ENCODE peak calls at places on chromosomes 1 and 21, in ten cellular contexts. S is A549; U is astrocyte of the cerebellum; B is AG04450; I is cardiac muscle cell; C is choroid plexus epithelial cell; N is activated CD8-positive, alpha-beta T cell treated with anti-CD3 and anti-CD28 coated beads for 36 hours; H is neural crest cell; E is WERI-Rb-1; J is osteocyte. P is an unnamed sample.

GRCh38 chr1:86753700-86754099 is 49.3 kb downstream of the SH3GLB1 start:
- DNase-seq in S (peak), U (no peak), B (no peak), I (no peak), C (peak), N (peak), H (no peak), E (no peak), J (no peak), P (no peak)

GRCh38 chr1:12450831-12451559 is 167.0 kb downstream of the DHRS3 start:
- DNase-seq in S (no peak), U (no peak), B (no peak), I (no peak), C (peak), N (no peak), H (no peak), E (no peak), J (no peak), P (no peak)

GRCh38 chr21:46066843-46067331 is 31.0 kb upstream of the COL6A2 start:
- DNase-seq in S (no peak), U (no peak), B (no peak), I (peak), C (peak), N (no peak), H (no peak), E (no peak), J (peak), P (no peak)

GRCh38 chr1:115927971-115928370 is 48.3 kb upstream of the SLC22A15 start:
- DNase-seq in S (no peak), U (no peak), B (no peak), I (no peak), C (no peak), N (no peak), H (no peak), E (no peak), J (no peak), P (no peak)

GRCh38 chr1:89069955-89070354 is 4.9 kb upstream of the GBP1 start:
- DNase-seq in S (no peak), U (no peak), B (no peak), I (no peak), C (peak), N (no peak), H (no peak), E (no peak), J (no peak), P (no peak)

GRCh38 chr1:2132222-2133038 is 62.1 kb downstream of the FAAP20 start:
- DNase-seq in S (peak), U (no peak), B (no peak), I (peak), C (peak), N (peak), H (peak), E (peak), J (no peak), P (no peak)

GRCh38 chr1:247077234-247077633 is 1.4 kb downstream of the ZNF670 start:
- DNase-seq in S (no peak), U (no peak), B (no peak), I (peak), C (peak), N (no peak), H (no peak), E (no peak), J (no peak), P (no peak)

GRCh38 chr1:3257788-3258187 is 188.8 kb downstream of the PRDM16 start:
- DNase-seq in S (no peak), U (no peak), B (no peak), I (no peak), C (no peak), N (no peak), H (no peak), E (no peak), J (no peak), P (no peak)

GRCh38 chr1:173002891-173003582 is 47.7 kb downstream of the TNFSF18 start:
- DNase-seq in S (peak), U (no peak), B (peak), I (peak), C (peak), N (no peak), H (no peak), E (no peak), J (no peak), P (no peak)

GRCh38 chr1:243473281-243474210 is 217.7 kb downstream of the SDCCAG8 start:
- DNase-seq in S (no peak), U (no peak), B (no peak), I (peak), C (peak), N (no peak), H (no peak), E (no peak), J (no peak), P (peak)

GRCh38 chr21:42655797-42656770 is 2.7 kb downstream of the PDE9A start:
- DNase-seq in S (no peak), U (no peak), B (no peak), I (no peak), C (no peak), N (no peak), H (no peak), E (no peak), J (no peak), P (no peak)

GRCh38 chr1:115252585-115252984 is 85.5 kb downstream of the NGF start:
- DNase-seq in S (no peak), U (no peak), B (no peak), I (no peak), C (no peak), N (no peak), H (no peak), E (no peak), J (no peak), P (no peak)

GRCh38 chr21:26042181-26042876 is 128.2 kb downstream of the APP start:
- DNase-seq in S (no peak), U (no peak), B (no peak), I (no peak), C (no peak), N (no peak), H (no peak), E (no peak), J (no peak), P (no peak)

GRCh38 chr1:24391882-24392603 is 21.5 kb downstream of the STPG1 start:
- DNase-seq in S (peak), U (no peak), B (no peak), I (peak), C (peak), N (peak), H (peak), E (peak), J (peak), P (peak)

GRCh38 chr21:43981871-43982210 is 30.3 kb upstream of the TRAPPC10 start:
- DNase-seq in S (no peak), U (no peak), B (no peak), I (no peak), C (no peak), N (no peak), H (no peak), E (no peak), J (no peak), P (no peak)

GRCh38 chr1:67973061-67973460 is 77.4 kb downstream of the DIRAS3 start:
- DNase-seq in S (no peak), U (no peak), B (no peak), I (no peak), C (peak), N (no peak), H (no peak), E (no peak), J (no peak), P (no peak)

GRCh38 chr1:226215239-226215638 is 8.2 kb upstream of the MIXL1 start:
- DNase-seq in S (no peak), U (no peak), B (no peak), I (no peak), C (no peak), N (no peak), H (no peak), E (no peak), J (no peak), P (no peak)

GRCh38 chr1:17475729-17476128 is 36.3 kb upstream of the RCC2 start:
- DNase-seq in S (peak), U (no peak), B (peak), I (peak), C (peak), N (no peak), H (no peak), E (no peak), J (no peak), P (no peak)

GRCh38 chr1:204357551-204357950 is 2.2 kb downstream of the PLEKHA6 start:
- DNase-seq in S (no peak), U (no peak), B (no peak), I (peak), C (no peak), N (no peak), H (no peak), E (peak), J (no peak), P (no peak)

GRCh38 chr1:9201421-9202239 is 32.9 kb upstream of the H6PD start:
- DNase-seq in S (no peak), U (peak), B (no peak), I (peak), C (peak), N (peak), H (no peak), E (peak), J (no peak), P (no peak)

GRCh38 chr21:36994501-36995189 is 11.9 kb upstream of the RIPPLY3 start:
- DNase-seq in S (no peak), U (no peak), B (no peak), I (peak), C (peak), N (peak), H (no peak), E (no peak), J (no peak), P (no peak)

GRCh38 chr1:165823552-165824268 is 3.7 kb upstream of the UCK2 start:
- DNase-seq in S (no peak), U (no peak), B (no peak), I (no peak), C (no peak), N (no peak), H (no peak), E (no peak), J (no peak), P (no peak)

GRCh38 chr1:8389962-8390535 is 72.1 kb downstream of the SLC45A1 start:
- DNase-seq in S (no peak), U (no peak), B (no peak), I (no peak), C (no peak), N (peak), H (no peak), E (no peak), J (no peak), P (no peak)

GRCh38 chr21:42975886-42976608 is 1.7 kb downstream of the PKNOX1 start:
- DNase-seq in S (no peak), U (no peak), B (no peak), I (no peak), C (no peak), N (no peak), H (no peak), E (no peak), J (no peak), P (no peak)

GRCh38 chr1:63074321-63074720 is 248.0 kb upstream of the FOXD3 start:
- DNase-seq in S (no peak), U (no peak), B (no peak), I (no peak), C (no peak), N (no peak), H (no peak), E (no peak), J (no peak), P (no peak)

GRCh38 chr1:200015811-200016210 is 11.7 kb upstream of the NR5A2 start:
- DNase-seq in S (no peak), U (no peak), B (no peak), I (no peak), C (no peak), N (no peak), H (no peak), E (no peak), J (peak), P (no peak)

GRCh38 chr1:198102454-198102791 is 54.4 kb upstream of the NEK7 start:
- DNase-seq in S (no peak), U (no peak), B (no peak), I (no peak), C (no peak), N (peak), H (no peak), E (no peak), J (no peak), P (no peak)

GRCh38 chr1:64229307-64229706 is 25.9 kb downstream of the UBE2U start:
- DNase-seq in S (no peak), U (no peak), B (no peak), I (no peak), C (no peak), N (no peak), H (no peak), E (no peak), J (no peak), P (no peak)

GRCh38 chr1:59128239-59128736 is 168.6 kb upstream of the FGGY start:
- DNase-seq in S (no peak), U (no peak), B (no peak), I (peak), C (peak), N (no peak), H (no peak), E (no peak), J (no peak), P (no peak)

GRCh38 chr21:42818328-42818749 is 61.0 kb downstream of the WDR4 start:
- DNase-seq in S (peak), U (no peak), B (no peak), I (peak), C (peak), N (peak), H (no peak), E (peak), J (peak), P (peak)

GRCh38 chr1:26145041-26145959 is 13.6 kb upstream of the FAM110D start:
- DNase-seq in S (peak), U (peak), B (peak), I (peak), C (peak), N (peak), H (peak), E (peak), J (peak), P (peak)

GRCh38 chr1:40318970-40319621 is 2.0 kb upstream of the COL9A2 start:
- DNase-seq in S (no peak), U (no peak), B (no peak), I (no peak), C (no peak), N (no peak), H (no peak), E (no peak), J (no peak), P (no peak)

GRCh38 chr1:43442756-43443155 is 11.0 kb downstream of the HYI start:
- DNase-seq in S (no peak), U (no peak), B (no peak), I (no peak), C (no peak), N (no peak), H (no peak), E (no peak), J (no peak), P (no peak)

GRCh38 chr1:184801503-184801902 is 46.8 kb upstream of the EDEM3 start:
- DNase-seq in S (peak), U (peak), B (peak), I (peak), C (peak), N (no peak), H (no peak), E (no peak), J (no peak), P (no peak)

GRCh38 chr1:112696578-112697320 is 10.2 kb downstream of the RHOC start:
- DNase-seq in S (no peak), U (no peak), B (no peak), I (no peak), C (no peak), N (no peak), H (no peak), E (no peak), J (no peak), P (no peak)

GRCh38 chr1:110672001-110672752 is 2.6 kb downstream of the KCNA3 start:
- DNase-seq in S (no peak), U (no peak), B (no peak), I (peak), C (no peak), N (peak), H (peak), E (no peak), J (no peak), P (peak)

GRCh38 chr1:25927541-25928265 is 21.5 kb upstream of the STMN1 start:
- DNase-seq in S (no peak), U (no peak), B (no peak), I (no peak), C (no peak), N (no peak), H (peak), E (peak), J (no peak), P (no peak)

GRCh38 chr1:212557739-212558664 is 50.6 kb upstream of the ATF3 start:
- DNase-seq in S (no peak), U (no peak), B (no peak), I (peak), C (peak), N (no peak), H (peak), E (no peak), J (no peak), P (no peak)

GRCh38 chr1:218518341-218518740 is 173.2 kb downstream of the TGFB2 start:
- DNase-seq in S (no peak), U (no peak), B (no peak), I (no peak), C (no peak), N (no peak), H (no peak), E (no peak), J (no peak), P (no peak)

GRCh38 chr1:218524986-218525385 is 179.8 kb downstream of the TGFB2 start:
- DNase-seq in S (no peak), U (no peak), B (no peak), I (no peak), C (no peak), N (no peak), H (no peak), E (no peak), J (no peak), P (no peak)

GRCh38 chr1:218525451-218526197 is 180.5 kb downstream of the TGFB2 start:
- DNase-seq in S (no peak), U (no peak), B (no peak), I (no peak), C (no peak), N (no peak), H (no peak), E (peak), J (no peak), P (no peak)

GRCh38 chr1:218524526-218524925 is 179.4 kb downstream of the TGFB2 start:
- DNase-seq in S (no peak), U (no peak), B (no peak), I (no peak), C (no peak), N (no peak), H (no peak), E (no peak), J (no peak), P (no peak)

DNA sequence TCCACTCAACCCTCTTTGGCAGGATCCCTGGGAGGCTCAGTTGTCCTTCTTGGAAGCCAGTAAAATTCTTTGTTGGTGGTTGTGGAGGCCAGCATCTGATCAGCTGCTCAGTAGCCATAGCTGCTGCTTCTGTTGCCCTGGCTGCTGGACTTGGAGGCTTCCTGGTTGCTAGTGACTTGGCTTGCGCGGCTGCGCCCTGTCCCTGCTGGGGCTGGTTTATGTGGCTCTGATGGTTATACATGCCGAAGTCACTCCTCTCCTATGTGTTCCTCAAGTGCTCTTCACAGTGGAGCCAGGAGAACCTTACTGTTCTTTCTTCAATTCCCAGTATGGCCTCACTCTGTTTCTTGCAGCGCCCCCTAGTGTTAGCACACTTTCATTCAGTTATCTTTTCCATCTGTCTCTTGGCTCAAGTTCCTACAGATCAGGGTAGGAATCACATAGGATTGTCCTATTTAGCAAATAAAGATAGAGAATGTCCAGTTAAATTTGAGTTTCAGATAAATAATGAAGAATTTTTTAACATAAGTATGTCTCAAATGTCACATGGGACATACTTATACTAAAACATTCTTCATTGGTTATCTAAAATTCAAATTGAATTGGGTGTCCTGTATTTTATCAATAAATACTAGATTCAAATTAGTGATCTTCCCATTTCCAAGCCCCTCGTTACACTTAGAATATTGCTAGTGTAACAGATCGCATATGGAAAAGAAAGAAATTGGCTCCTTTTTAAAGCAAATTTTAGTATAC is 176.5 kb downstream of the TGFB2 start:
- DNase-seq in S (peak), U (no peak), B (no peak), I (peak), C (peak), N (peak), H (peak), E (peak), J (no peak), P (peak)
- TF ChIP-seq CTCF in S (peak), U (peak), B (peak), I (peak), C (peak), N (peak), H (peak), E (peak), J (peak), P (peak)

GRCh38 chr1:113928950-113929749 is at the start of gene HIPK1:
- DNase-seq in S (peak), U (peak), B (peak), I (peak), C (peak), N (peak), H (peak), E (peak), J (peak), P (peak)
- TF ChIP-seq CTCF in S (no peak), U (no peak), B (no peak), I (no peak), C (no peak), N (no peak), H (no peak), E (no peak), J (no peak), P (no peak)

GRCh38 chr1:7346070-7346596 is 425.0 kb upstream of the VAMP3 start:
- DNase-seq in S (no peak), U (no peak), B (no peak), I (no peak), C (peak), N (no peak), H (no peak), E (no peak), J (no peak), P (no peak)
- TF ChIP-seq CTCF in S (no peak), U (peak), B (peak), I (no peak), C (peak), N (no peak), H (no peak), E (no peak), J (no peak), P (no peak)

GRCh38 chr1:14804626-14805025 is 206.1 kb downstream of the KAZN start:
- DNase-seq in S (peak), U (no peak), B (no peak), I (no peak), C (peak), N (peak), H (no peak), E (peak), J (no peak), P (no peak)
- TF ChIP-seq CTCF in S (no peak), U (peak), B (peak), I (peak), C (peak), N (no peak), H (peak), E (peak), J (no peak), P (no peak)